ENCODE peak calls at places on chromosomes 16 and 17, in four cellular contexts. One of them, this sample, is unnamed.

GRCh38 chr17:49630113-49630900 is 47.6 kb downstream of the SPOP start:
- DNase-seq in PC-9: no peak
- DNase-seq in activated T-cell treated with anti-CD3 and anti-CD28 coated beads for 48 hours: no peak
- DNase-seq in H1: no peak
- DNase-seq in this sample: no peak

GRCh38 chr17:41930009-41930832 is at the start of gene ODAD4:
- DNase-seq in H1: peak
- DNase-seq in PC-9: peak
- DNase-seq in activated T-cell treated with anti-CD3 and anti-CD28 coated beads for 48 hours: peak
- DNase-seq in this sample: peak

GRCh38 chr16:15810411-15810810 is 46.4 kb downstream of the MYH11 start:
- DNase-seq in PC-9: no peak
- DNase-seq in activated T-cell treated with anti-CD3 and anti-CD28 coated beads for 48 hours: no peak
- DNase-seq in H1: no peak
- DNase-seq in this sample: no peak

GRCh38 chr17:44008205-44008909 is 3.9 kb downstream of the NAGS start:
- DNase-seq in PC-9: no peak
- DNase-seq in H1: peak
- DNase-seq in activated T-cell treated with anti-CD3 and anti-CD28 coated beads for 48 hours: no peak
- DNase-seq in this sample: no peak

GRCh38 chr16:83830091-83830768 is 22.5 kb downstream of the HSBP1 start:
- DNase-seq in H1: no peak
- DNase-seq in activated T-cell treated with anti-CD3 and anti-CD28 coated beads for 48 hours: no peak
- DNase-seq in PC-9: no peak
- DNase-seq in this sample: no peak

GRCh38 chr17:53655591-53655990 is 167.1 kb upstream of the KIF2B start:
- DNase-seq in PC-9: no peak
- DNase-seq in activated T-cell treated with anti-CD3 and anti-CD28 coated beads for 48 hours: no peak
- DNase-seq in H1: no peak
- DNase-seq in this sample: no peak

GRCh38 chr16:1281517-1281916 is 25.6 kb downstream of the TPSD1 start:
- DNase-seq in activated T-cell treated with anti-CD3 and anti-CD28 coated beads for 48 hours: no peak
- DNase-seq in PC-9: no peak
- DNase-seq in H1: no peak
- DNase-seq in this sample: no peak

GRCh38 chr17:67546578-67547527 is 169.8 kb downstream of the PITPNC1 start:
- DNase-seq in activated T-cell treated with anti-CD3 and anti-CD28 coated beads for 48 hours: no peak
- DNase-seq in H1: no peak
- DNase-seq in PC-9: no peak
- DNase-seq in this sample: peak

GRCh38 chr16:425740-426114 is 278 bp downstream of the RAB11FIP3 start:
- DNase-seq in activated T-cell treated with anti-CD3 and anti-CD28 coated beads for 48 hours: no peak
- DNase-seq in PC-9: no peak
- DNase-seq in H1: no peak
- DNase-seq in this sample: no peak

GRCh38 chr17:3260600-3260999 is 37.6 kb downstream of the OR3A1 start:
- DNase-seq in H1: no peak
- DNase-seq in PC-9: no peak
- DNase-seq in activated T-cell treated with anti-CD3 and anti-CD28 coated beads for 48 hours: no peak
- DNase-seq in this sample: no peak

GRCh38 chr17:379531-380200 is 27.1 kb upstream of the RPH3AL start:
- DNase-seq in PC-9: no peak
- DNase-seq in H1: no peak
- DNase-seq in activated T-cell treated with anti-CD3 and anti-CD28 coated beads for 48 hours: no peak
- DNase-seq in this sample: no peak

GRCh38 chr17:17403899-17404576 is 72.8 kb upstream of the MED9 start:
- DNase-seq in H1: no peak
- DNase-seq in PC-9: no peak
- DNase-seq in activated T-cell treated with anti-CD3 and anti-CD28 coated beads for 48 hours: peak
- DNase-seq in this sample: no peak

GRCh38 chr16:84754353-84754856 is 54.6 kb downstream of the USP10 start:
- DNase-seq in activated T-cell treated with anti-CD3 and anti-CD28 coated beads for 48 hours: peak
- DNase-seq in H1: peak
- DNase-seq in PC-9: peak
- DNase-seq in this sample: peak

GRCh38 chr16:50802000-50802399 is 60.1 kb downstream of the CYLD start:
- DNase-seq in PC-9: no peak
- DNase-seq in H1: no peak
- DNase-seq in activated T-cell treated with anti-CD3 and anti-CD28 coated beads for 48 hours: no peak
- DNase-seq in this sample: no peak

GRCh38 chr16:88533945-88534641 is 36.1 kb upstream of the ZC3H18 start:
- DNase-seq in H1: peak
- DNase-seq in activated T-cell treated with anti-CD3 and anti-CD28 coated beads for 48 hours: peak
- DNase-seq in PC-9: peak
- DNase-seq in this sample: peak

GRCh38 chr17:77842906-77843249 is 115.6 kb upstream of the TNRC6C start:
- DNase-seq in PC-9: no peak
- DNase-seq in activated T-cell treated with anti-CD3 and anti-CD28 coated beads for 48 hours: no peak
- DNase-seq in H1: no peak
- DNase-seq in this sample: no peak

GRCh38 chr16:80233097-80233835 is 307.5 kb upstream of the DYNLRB2 start:
- DNase-seq in PC-9: no peak
- DNase-seq in activated T-cell treated with anti-CD3 and anti-CD28 coated beads for 48 hours: no peak
- DNase-seq in H1: no peak
- DNase-seq in this sample: no peak